ENCODE peak calls at places on chromosomes 1 and 21, in four cellular contexts. One of them, this sample, is unnamed.
A peak's percentile ranks its signal among the peaks of the same experiment; 100 is the strongest.

GRCh38 chr21:33898546-33898945 is 17.1 kb downstream of the ATP5PO start:
- DNase-seq in HepG2: no peak
- DNase-seq in K562: no peak
- DNase-seq in GM12878: no peak
- DNase-seq in this sample: no peak

GRCh38 chr1:211643324-211644212 is 31.9 kb downstream of the NEK2 start:
- DNase-seq in K562: peak; percentile 72
- DNase-seq in GM12878: no peak
- DNase-seq in HepG2: peak; percentile 96
- DNase-seq in this sample: peak; percentile 51

GRCh38 chr1:116911166-116911553 is 1.4 kb downstream of the PTGFRN start:
- DNase-seq in GM12878: no peak
- DNase-seq in HepG2: no peak
- DNase-seq in K562: peak; percentile 52
- DNase-seq in this sample: peak; percentile 39

GRCh38 chr1:211713231-211713630 is 37.8 kb upstream of the NEK2 start:
- DNase-seq in K562: no peak
- DNase-seq in GM12878: no peak
- DNase-seq in HepG2: no peak
- DNase-seq in this sample: no peak

GRCh38 chr21:46040707-46041106 is 57.2 kb upstream of the COL6A2 start:
- DNase-seq in HepG2: no peak
- DNase-seq in K562: peak; percentile 42
- DNase-seq in GM12878: no peak
- DNase-seq in this sample: no peak

GRCh38 chr1:98923667-98924066 is 81.0 kb downstream of the PLPPR5 start:
- DNase-seq in HepG2: no peak
- DNase-seq in K562: no peak
- DNase-seq in GM12878: no peak
- DNase-seq in this sample: no peak

GRCh38 chr1:55378582-55378981 is 163.4 kb upstream of the USP24 start:
- DNase-seq in HepG2: peak; percentile 24
- DNase-seq in K562: peak; percentile 50
- DNase-seq in GM12878: no peak
- DNase-seq in this sample: peak; percentile 74

GRCh38 chr1:151401125-151401788 is 1.9 kb downstream of the PSMB4 start:
- DNase-seq in GM12878: no peak
- DNase-seq in K562: no peak
- DNase-seq in HepG2: peak; percentile 45
- DNase-seq in this sample: no peak

GRCh38 chr1:165306543-165307434 is 49.7 kb downstream of the LMX1A start:
- DNase-seq in K562: no peak
- DNase-seq in HepG2: no peak
- DNase-seq in GM12878: no peak
- DNase-seq in this sample: no peak

GRCh38 chr1:84505167-84506001 is 802 bp upstream of the SPATA1 start:
- DNase-seq in GM12878: no peak
- DNase-seq in K562: peak; percentile 13
- DNase-seq in HepG2: peak; percentile 81
- DNase-seq in this sample: peak; percentile 75

GRCh38 chr1:27601771-27602509 is 2.0 kb downstream of the AHDC1 start:
- DNase-seq in HepG2: no peak
- DNase-seq in K562: no peak
- DNase-seq in GM12878: no peak
- DNase-seq in this sample: no peak

GRCh38 chr1:234722904-234723588 is 113.1 kb upstream of the IRF2BP2 start:
- DNase-seq in K562: peak; percentile 65
- DNase-seq in HepG2: peak; percentile 82
- DNase-seq in GM12878: no peak
- DNase-seq in this sample: no peak

GRCh38 chr1:229844675-229845074 is 218.6 kb downstream of the URB2 start:
- DNase-seq in HepG2: no peak
- DNase-seq in GM12878: no peak
- DNase-seq in K562: peak; percentile 14
- DNase-seq in this sample: no peak

GRCh38 chr1:116832268-116832931 is 77.3 kb upstream of the PTGFRN start:
- DNase-seq in K562: no peak
- DNase-seq in HepG2: no peak
- DNase-seq in GM12878: no peak
- DNase-seq in this sample: no peak

GRCh38 chr1:214427871-214428277 is 123.5 kb downstream of the PTPN14 start:
- DNase-seq in GM12878: peak; percentile 80
- DNase-seq in HepG2: peak; percentile 41
- DNase-seq in K562: no peak
- DNase-seq in this sample: no peak

DNA sequence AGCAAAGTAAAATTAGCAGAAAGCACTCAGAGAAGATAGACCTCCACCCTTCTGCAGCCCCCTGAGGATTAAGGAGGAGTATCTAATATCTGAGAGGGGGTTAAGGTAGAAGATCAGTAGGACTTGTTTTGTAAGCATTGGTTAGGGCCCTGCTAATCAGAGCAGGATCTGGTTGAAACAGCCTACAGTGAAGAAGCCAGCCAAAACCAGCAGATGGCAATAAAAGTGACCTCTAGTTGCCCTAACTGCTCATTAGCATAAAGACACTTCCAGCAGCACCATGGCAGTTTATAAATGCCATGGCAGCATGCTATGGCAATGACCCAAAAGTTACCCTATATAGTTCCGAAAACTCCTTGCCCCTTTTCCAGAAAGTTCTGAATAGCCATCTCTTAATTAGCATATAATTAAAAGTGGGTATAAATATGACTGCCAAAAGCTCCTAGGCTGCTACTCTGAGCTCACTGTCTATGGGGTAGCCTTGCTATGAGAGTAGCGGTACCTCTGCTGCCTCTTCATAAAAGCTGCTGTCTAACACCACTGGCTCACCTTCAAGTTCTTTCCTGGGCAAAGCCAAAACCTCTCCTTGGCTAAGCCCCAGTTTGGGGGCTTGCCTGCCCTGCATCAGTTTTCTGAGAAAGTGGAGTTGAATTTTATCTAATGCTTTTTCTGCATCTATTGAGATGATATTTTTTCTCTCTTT is 254.2 kb downstream of the PAPPA2 start:
- DNase-seq in HepG2: no peak
- DNase-seq in K562: peak; percentile 22
- DNase-seq in GM12878: no peak
- DNase-seq in this sample: no peak
- TF ChIP-seq TARDBP in HepG2: no peak
- TF ChIP-seq TARDBP in K562: no peak
- TF ChIP-seq TARDBP in GM12878: no peak
- TF ChIP-seq TARDBP in this sample: no peak

GRCh38 chr21:32467291-32467690 is 54.8 kb downstream of the EVA1C start:
- DNase-seq in K562: no peak
- DNase-seq in HepG2: no peak
- DNase-seq in GM12878: no peak
- DNase-seq in this sample: no peak

GRCh38 chr21:32459972-32460371 is 47.5 kb downstream of the EVA1C start:
- DNase-seq in GM12878: no peak
- DNase-seq in HepG2: no peak
- DNase-seq in K562: no peak
- DNase-seq in this sample: no peak

GRCh38 chr21:32463889-32464300 is 51.4 kb downstream of the EVA1C start:
- DNase-seq in GM12878: no peak
- DNase-seq in HepG2: peak; percentile 82
- DNase-seq in K562: no peak
- DNase-seq in this sample: no peak

GRCh38 chr21:32461503-32461902 is 49.0 kb downstream of the EVA1C start:
- DNase-seq in K562: no peak
- DNase-seq in GM12878: no peak
- DNase-seq in HepG2: no peak
- DNase-seq in this sample: no peak

DNA sequence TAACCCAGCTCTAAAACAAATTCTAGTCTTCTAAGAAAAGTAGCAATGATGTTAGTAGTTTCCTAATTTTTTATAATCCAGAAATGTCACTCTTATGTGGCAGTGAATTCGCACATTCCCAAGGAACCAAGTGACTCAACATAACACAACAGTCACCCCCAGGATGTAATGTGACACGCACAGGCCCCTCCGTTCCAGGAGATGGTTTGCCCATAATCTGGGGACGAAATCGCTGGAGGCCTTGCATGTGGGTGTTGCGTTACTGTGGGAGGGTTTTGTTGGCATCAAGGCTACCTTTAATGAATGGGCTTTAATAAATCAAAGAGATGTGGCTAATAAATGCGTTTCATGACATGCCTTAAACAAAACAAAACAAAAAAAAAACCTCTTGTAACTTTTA is 50.9 kb downstream of the EVA1C start:
- DNase-seq in GM12878: no peak
- DNase-seq in HepG2: no peak
- DNase-seq in K562: no peak
- DNase-seq in this sample: no peak
- TF ChIP-seq FOXK2 in GM12878: no peak
- TF ChIP-seq FOXK2 in HepG2: no peak
- TF ChIP-seq FOXK2 in K562: no peak
- TF ChIP-seq FOXK2 in this sample: no peak

GRCh38 chr1:168157638-168158037 is 20.9 kb upstream of the GPR161 start:
- DNase-seq in K562: no peak
- DNase-seq in HepG2: no peak
- DNase-seq in GM12878: no peak
- DNase-seq in this sample: no peak
- TF ChIP-seq TARDBP in K562: no peak
- TF ChIP-seq TARDBP in HepG2: no peak
- TF ChIP-seq TARDBP in GM12878: no peak
- TF ChIP-seq TARDBP in this sample: no peak

GRCh38 chr1:75587692-75588091 is 23.2 kb downstream of the SLC44A5 start:
- DNase-seq in K562: no peak
- DNase-seq in GM12878: no peak
- DNase-seq in HepG2: no peak
- DNase-seq in this sample: no peak
- TF ChIP-seq FOXK2 in K562: no peak
- TF ChIP-seq FOXK2 in GM12878: no peak
- TF ChIP-seq FOXK2 in HepG2: no peak
- TF ChIP-seq FOXK2 in this sample: no peak

DNA sequence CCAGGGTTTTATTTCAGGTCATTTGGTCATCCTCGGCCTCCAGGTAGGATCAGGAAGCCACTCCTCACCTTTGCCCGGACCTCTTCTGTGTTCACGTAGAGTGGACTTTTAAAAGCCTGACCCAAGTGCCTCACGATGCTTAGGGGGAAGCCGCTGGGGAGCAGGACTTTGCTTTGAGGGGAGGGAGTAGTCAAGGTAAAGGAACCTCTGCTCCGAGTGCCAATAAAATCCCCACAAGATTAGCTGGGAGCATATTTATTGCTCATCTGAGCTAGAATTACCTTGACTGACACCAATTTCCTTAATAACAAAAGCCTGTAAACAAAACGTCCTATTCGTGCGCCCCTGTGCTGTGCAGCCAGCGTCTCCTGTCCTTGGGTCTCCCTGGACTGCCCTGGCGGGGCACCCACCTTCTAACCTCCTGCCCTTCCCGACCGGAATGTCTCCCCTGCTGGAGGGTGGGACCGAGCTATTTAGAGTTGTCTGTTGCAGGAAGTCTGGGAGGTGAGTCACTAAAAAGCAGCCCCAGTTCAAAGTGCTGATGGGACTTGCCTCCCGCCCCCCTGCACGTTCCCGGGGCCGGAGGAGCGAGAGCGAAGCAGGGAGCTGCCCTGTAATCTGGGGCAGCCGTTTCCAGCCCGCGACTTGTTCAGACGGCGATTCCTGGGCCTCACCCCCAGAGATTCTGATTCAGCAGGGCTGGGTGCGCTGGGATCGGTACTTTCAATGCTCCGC is 818 bp upstream of the DHRS3 start:
- DNase-seq in K562: peak; percentile 88
- DNase-seq in GM12878: no peak
- DNase-seq in HepG2: peak; percentile 97
- DNase-seq in this sample: peak; percentile 45
- TF ChIP-seq TARDBP in K562: no peak
- TF ChIP-seq TARDBP in GM12878: no peak
- TF ChIP-seq TARDBP in HepG2: peak; percentile 80
- TF ChIP-seq TARDBP in this sample: no peak

GRCh38 chr1:72892461-72892860 is 610.1 kb upstream of the NEGR1 start:
- DNase-seq in HepG2: no peak
- DNase-seq in GM12878: no peak
- DNase-seq in K562: no peak
- DNase-seq in this sample: no peak
- TF ChIP-seq FOXK2 in HepG2: no peak
- TF ChIP-seq FOXK2 in GM12878: no peak
- TF ChIP-seq FOXK2 in K562: no peak
- TF ChIP-seq FOXK2 in this sample: no peak